ENCODE peak calls at places on chromosomes 3 and 15, in eight cellular contexts. X is ascending aorta, Y is IMR-90, G is Panc1, Z is PC-3, J is GM12865, K is astrocyte of the spinal cord, U is neural progenitor cell. D is an unnamed sample.

GRCh38 chr15:90184119-90184785 is 16.9 kb upstream of the SEMA4B start:
- DNase-seq in X (peak; percentile 41), Y (no peak), G (no peak), Z (peak; percentile 81), K (peak; percentile 53), U (no peak), J (peak; percentile 87), D (peak; percentile 75)

GRCh38 chr3:179673522-179673921 is 20.7 kb downstream of the USP13 start:
- DNase-seq in X (no peak), J (no peak), Y (no peak), G (no peak), U (no peak), K (no peak), Z (no peak), D (no peak)

GRCh38 chr3:179688847-179689246 is 36.0 kb downstream of the USP13 start:
- DNase-seq in X (no peak), K (peak; percentile 53), J (no peak), Y (peak; percentile 58), U (no peak), G (no peak), Z (peak; percentile 80), D (peak; percentile 26)

GRCh38 chr3:194314669-194315068 is 36.5 kb downstream of the CPN2 start:
- DNase-seq in U (no peak), K (no peak), X (no peak), J (no peak), Y (no peak), G (no peak), Z (no peak), D (no peak)

GRCh38 chr3:190012784-190013183 is 107.9 kb downstream of the P3H2 start:
- DNase-seq in Y (no peak), K (peak; percentile 41), J (no peak), G (peak; percentile 74), X (no peak), Z (peak; percentile 86), U (no peak), D (no peak)

GRCh38 chr3:153595186-153595815 is 433.3 kb downstream of the RAP2B start:
- DNase-seq in U (peak; percentile 36), K (peak; percentile 65), Y (peak; percentile 50), X (no peak), J (peak; percentile 35), Z (peak; percentile 68), G (peak; percentile 32), D (peak; percentile 59)

GRCh38 chr3:71510485-71510884 is 73.0 kb downstream of the FOXP1 start:
- DNase-seq in G (no peak), Z (no peak), K (peak; percentile 85), Y (peak; percentile 64), X (no peak), J (no peak), U (no peak), D (peak; percentile 34)

GRCh38 chr3:43559961-43560360 is 61.9 kb downstream of the ANO10 start:
- DNase-seq in J (no peak), Z (peak; percentile 52), K (no peak), G (no peak), Y (peak; percentile 9), X (no peak), U (peak; percentile 8), D (no peak)

GRCh38 chr15:35000511-35000910 is 12.4 kb upstream of the ZNF770 start:
- DNase-seq in G (no peak), U (no peak), K (peak; percentile 83), Y (peak; percentile 79), Z (peak; percentile 90), X (no peak), J (no peak), D (peak; percentile 97)

GRCh38 chr3:118955914-118956556 is 78.6 kb downstream of the IGSF11 start:
- DNase-seq in K (no peak), U (no peak), Z (no peak), X (no peak), Y (no peak), G (no peak), J (no peak), D (no peak)

GRCh38 chr15:44137750-44138149 is 57.3 kb downstream of the FRMD5 start:
- DNase-seq in U (no peak), Y (peak; percentile 11), G (no peak), Z (peak; percentile 71), K (no peak), J (no peak), X (no peak), D (peak; percentile 16)

GRCh38 chr15:62624541-62625399 is 417.8 kb upstream of the TPM1 start:
- DNase-seq in X (no peak), Z (no peak), Y (peak; percentile 74), G (no peak), J (peak; percentile 58), U (peak; percentile 29), K (peak; percentile 56), D (peak; percentile 92)

GRCh38 chr3:21509706-21510105 is 241.3 kb downstream of the ZNF385D start:
- DNase-seq in G (no peak), X (no peak), J (no peak), U (no peak), K (no peak), Y (no peak), Z (no peak), D (peak; percentile 54)

GRCh38 chr15:44812029-44812517 is 75.7 kb downstream of the TRIM69 start:
- DNase-seq in Y (no peak), Z (no peak), J (no peak), K (no peak), U (no peak), X (no peak), G (no peak), D (no peak)

GRCh38 chr15:35308802-35309201 is 223.7 kb upstream of the NANOGP8 start:
- DNase-seq in Z (peak; percentile 65), K (peak; percentile 84), U (no peak), X (no peak), G (no peak), J (no peak), Y (peak; percentile 98), D (peak; percentile 89)

GRCh38 chr3:149128856-149129255 is 582 bp upstream of the HPS3 start:
- DNase-seq in J (no peak), Z (no peak), K (no peak), Y (peak; percentile 12), X (no peak), U (no peak), G (no peak), D (peak; percentile 15)

GRCh38 chr3:161316006-161316689 is 55.2 kb downstream of the SPTSSB start:
- DNase-seq in Y (no peak), X (no peak), Z (peak; percentile 89), U (no peak), G (no peak), J (no peak), K (peak; percentile 24), D (peak; percentile 34)

GRCh38 chr15:69990566-69991391 is 106.9 kb downstream of the TLE3 start:
- DNase-seq in G (no peak), Y (no peak), X (no peak), U (peak; percentile 33), J (no peak), Z (no peak), K (no peak), D (no peak)

GRCh38 chr3:98680723-98681122 is 82.4 kb upstream of the ST3GAL6 start:
- DNase-seq in U (no peak), X (no peak), K (peak; percentile 43), G (no peak), Z (peak; percentile 87), Y (peak; percentile 20), J (no peak), D (peak; percentile 82)

GRCh38 chr3:169603661-169604060 is 59.9 kb downstream of the MECOM start:
- DNase-seq in J (no peak), K (no peak), X (no peak), Z (peak; percentile 58), U (no peak), Y (no peak), G (no peak), D (no peak)

GRCh38 chr3:169602482-169602881 is 61.0 kb downstream of the MECOM start:
- DNase-seq in G (no peak), X (no peak), U (no peak), J (no peak), K (no peak), Y (no peak), Z (no peak), D (no peak)

GRCh38 chr3:169604118-169604517 is 59.4 kb downstream of the MECOM start:
- DNase-seq in G (no peak), J (no peak), Z (no peak), Y (no peak), K (no peak), U (no peak), X (no peak), D (no peak)

GRCh38 chr3:169607909-169608308 is 55.6 kb downstream of the MECOM start:
- DNase-seq in X (no peak), K (no peak), U (no peak), J (no peak), Y (no peak), G (no peak), Z (no peak), D (no peak)

GRCh38 chr3:169604568-169604967 is 58.9 kb downstream of the MECOM start:
- DNase-seq in U (peak; percentile 35), Z (peak; percentile 40), Y (no peak), G (no peak), J (peak; percentile 13), K (no peak), X (no peak), D (peak; percentile 5)
- TF ChIP-seq CTCF in U (peak; percentile 49), Z (peak; percentile 60), Y (peak; percentile 16), G (peak; percentile 34), J (no peak), K (no peak), X (no peak), D (peak; percentile 8)

GRCh38 chr3:127697531-127698240 is 24.9 kb downstream of the ABTB1 start:
- DNase-seq in X (peak; percentile 84), Y (peak; percentile 90), J (peak; percentile 81), K (peak; percentile 90), U (peak; percentile 80), G (no peak), Z (peak; percentile 70), D (peak; percentile 83)
- H3K4me3 ChIP-seq in X (peak overlapping the region; percentile 27), Y (no peak overlapping the region), J (no peak overlapping the region), K (no peak overlapping the region), U (no peak overlapping the region), G (no peak overlapping the region), Z (no peak overlapping the region), D (peak overlapping the region; percentile 10)

GRCh38 chr3:177134166-177134565 is 63.1 kb downstream of the TBL1XR1 start:
- DNase-seq in Y (no peak), X (no peak), G (no peak), Z (no peak), J (no peak), U (no peak), K (no peak), D (peak; percentile 37)
- TF ChIP-seq CTCF in Y (no peak), X (no peak), G (no peak), Z (no peak), J (no peak), U (no peak), K (no peak), D (no peak)

DNA sequence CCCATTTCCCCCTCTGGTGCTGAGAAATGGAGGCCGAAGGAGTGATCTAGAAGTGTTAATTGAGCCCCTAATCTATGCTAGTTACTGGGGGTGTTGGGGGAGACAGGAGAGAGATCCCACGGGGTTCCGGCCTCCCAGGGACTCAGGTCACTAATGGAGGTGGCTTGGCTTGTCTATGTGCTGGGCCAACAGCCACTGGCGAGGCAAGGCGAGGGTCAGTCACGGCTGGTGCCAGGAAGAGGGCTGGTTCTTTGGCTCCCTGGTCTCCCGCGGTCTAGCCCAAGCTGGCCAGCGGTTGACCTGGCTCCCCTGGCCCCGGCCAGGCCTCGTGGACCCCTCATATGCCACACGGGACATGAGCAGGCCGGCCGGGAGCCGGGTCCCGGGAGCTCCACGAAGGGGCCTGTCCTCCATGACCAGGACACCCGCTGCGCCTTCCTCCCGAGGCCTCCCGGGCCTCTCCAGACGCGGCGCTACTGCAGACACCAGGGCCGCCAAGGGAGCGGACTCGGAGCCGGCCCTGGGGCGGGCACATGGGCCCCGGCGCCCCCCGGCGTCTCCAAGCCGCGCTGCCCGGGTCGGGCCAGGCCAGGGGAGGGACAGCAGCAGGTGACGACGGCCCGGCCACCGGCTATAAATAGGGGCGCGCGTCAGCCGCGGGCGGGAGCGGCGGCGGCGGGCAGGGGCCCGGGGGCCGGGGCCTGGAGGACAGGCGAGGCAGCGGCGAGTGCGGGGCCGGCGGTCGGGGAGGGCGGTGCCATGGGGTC is at the start of gene ALPK3:
- DNase-seq in Y (no peak), G (no peak), X (peak; percentile 62), K (no peak), U (peak; percentile 63), Z (no peak), J (no peak), D (no peak)
- H3K4me3 ChIP-seq in Y (no peak within 1 kb of the TSS), G (no peak within 1 kb of the TSS), X (peak within 1 kb of the TSS; percentile 77), K (peak within 1 kb of the TSS; percentile 5), U (peak within 1 kb of the TSS; percentile 26), Z (no peak within 1 kb of the TSS), J (no peak within 1 kb of the TSS), D (no peak within 1 kb of the TSS)